ENCODE peak calls at places on chromosomes 6 and 20, in ten cellular contexts. T, I, R, Y, U, O, W, K, Z and S are unnamed samples.
A peak's percentile ranks its signal among the peaks of the same experiment; 100 is the strongest.

GRCh38 chr6:23547851-23548250 is 578.2 kb upstream of the NRSN1 start:
- DNase-seq in U (no peak), O (no peak), Z (no peak), T (no peak), W (no peak), I (no peak), K (no peak), R (no peak), Y (peak; percentile 64), S (no peak)

GRCh38 chr6:153069897-153070296 is 61.2 kb downstream of the RGS17 start:
- DNase-seq in I (no peak), W (no peak), R (no peak), Y (no peak), T (no peak), K (no peak), O (no peak), U (no peak), Z (no peak), S (no peak)

GRCh38 chr20:13430346-13431002 is 208.3 kb downstream of the TASP1 start:
- DNase-seq in Y (peak; percentile 42), O (no peak), W (no peak), T (no peak), Z (no peak), I (no peak), U (no peak), R (no peak), K (peak; percentile 63), S (peak; percentile 80)

GRCh38 chr20:45833030-45833882 is at the start of gene SNX21:
- DNase-seq in U (peak; percentile 95), O (peak; percentile 98), W (no peak), R (peak; percentile 82), T (peak; percentile 68), Y (peak; percentile 94), I (peak; percentile 96), K (peak; percentile 73), Z (peak; percentile 86), S (peak; percentile 31)

GRCh38 chr6:164106345-164106769 is 691.8 kb downstream of the QKI start:
- DNase-seq in T (no peak), Y (no peak), Z (peak; percentile 73), W (no peak), O (peak; percentile 40), U (no peak), K (no peak), I (no peak), R (no peak), S (peak; percentile 19)

GRCh38 chr6:41373919-41374617 is 38.7 kb downstream of the NCR2 start:
- DNase-seq in T (no peak), R (no peak), K (no peak), Y (no peak), U (no peak), O (no peak), Z (peak; percentile 72), W (no peak), I (no peak), S (no peak)

GRCh38 chr6:22113046-22113766 is 183.6 kb downstream of the PRL start:
- DNase-seq in Z (no peak), K (peak; percentile 100), T (peak; percentile 24), U (peak; percentile 79), R (no peak), Y (no peak), W (peak; percentile 89), I (peak; percentile 99), O (peak; percentile 97), S (no peak)

GRCh38 chr6:15908871-15909270 is 220.0 kb upstream of the MYLIP start:
- DNase-seq in W (no peak), R (no peak), K (no peak), I (no peak), Z (no peak), U (no peak), T (no peak), Y (no peak), O (no peak), S (no peak)

GRCh38 chr6:169451065-169451840 is 197.6 kb upstream of the THBS2 start:
- DNase-seq in R (no peak), U (no peak), K (peak; percentile 49), O (peak; percentile 5), Z (no peak), T (no peak), W (no peak), I (peak; percentile 8), Y (no peak), S (no peak)

GRCh38 chr6:100573169-100573568 is 108.4 kb upstream of the SIM1 start:
- DNase-seq in Y (no peak), U (no peak), O (peak; percentile 54), K (peak; percentile 49), T (no peak), R (no peak), I (peak; percentile 54), W (no peak), Z (no peak), S (no peak)

GRCh38 chr6:105769987-105770386 is 316.1 kb upstream of the PRDM1 start:
- DNase-seq in I (no peak), K (peak; percentile 92), R (no peak), Y (no peak), Z (no peak), U (no peak), T (no peak), W (no peak), O (no peak), S (no peak)

GRCh38 chr6:129447166-129447565 is 262.8 kb downstream of the ARHGAP18 start:
- DNase-seq in K (no peak), Y (no peak), R (no peak), I (no peak), U (no peak), O (no peak), Z (no peak), T (no peak), W (no peak), S (no peak)

GRCh38 chr20:10322073-10323012 is 103.7 kb downstream of the SNAP25 start:
- DNase-seq in U (no peak), O (no peak), Y (no peak), K (no peak), R (no peak), Z (no peak), W (no peak), T (no peak), I (no peak), S (no peak)

GRCh38 chr20:37449276-37449675 is 71.8 kb upstream of the NNAT start:
- DNase-seq in K (no peak), U (no peak), Y (no peak), Z (no peak), I (no peak), W (no peak), R (no peak), O (no peak), T (no peak), S (no peak)

GRCh38 chr6:159172066-159172465 is 2.9 kb downstream of the FNDC1 start:
- DNase-seq in T (no peak), O (peak; percentile 42), Z (no peak), U (no peak), K (no peak), W (no peak), I (no peak), R (no peak), Y (no peak), S (no peak)

GRCh38 chr20:20837574-20838021 is 125.2 kb upstream of the RALGAPA2 start:
- DNase-seq in Z (peak; percentile 68), R (no peak), I (peak; percentile 55), U (peak; percentile 70), Y (peak; percentile 68), T (no peak), W (no peak), K (peak; percentile 33), O (peak; percentile 67), S (peak; percentile 71)
- TF ChIP-seq CTCF in Z (peak; percentile 67), R (peak; percentile 72), I (peak; percentile 73), U (peak; percentile 61), Y (peak; percentile 80), T (peak; percentile 54), W (peak; percentile 86), K (peak; percentile 70), O (peak; percentile 54), S (peak; percentile 72)

GRCh38 chr6:82616386-82617028 is 252.9 kb downstream of the TPBG start:
- DNase-seq in Y (no peak), W (no peak), R (no peak), K (no peak), Z (no peak), U (no peak), T (no peak), I (peak; percentile 11), O (peak; percentile 8), S (no peak)
- TF ChIP-seq CTCF in Y (no peak), W (peak; percentile 16), R (no peak), K (peak; percentile 5), Z (no peak), U (no peak), T (no peak), I (no peak), O (no peak), S (no peak)

GRCh38 chr6:34233867-34234266 is 2.8 kb upstream of the HMGA1 start:
- DNase-seq in Z (no peak), O (no peak), Y (no peak), R (no peak), W (no peak), U (peak; percentile 55), K (no peak), T (no peak), I (no peak), S (no peak)
- TF ChIP-seq CTCF in Z (no peak), O (no peak), Y (no peak), R (no peak), W (no peak), U (no peak), K (no peak), T (no peak), I (no peak), S (no peak)

GRCh38 chr20:51318058-51318960 is 224.2 kb downstream of the NFATC2 start:
- DNase-seq in Z (peak; percentile 92), Y (no peak), K (no peak), T (no peak), I (no peak), U (no peak), O (peak; percentile 24), R (peak; percentile 58), W (no peak), S (peak; percentile 76)
- TF ChIP-seq CTCF in Z (peak; percentile 96), Y (peak; percentile 66), K (peak; percentile 56), T (peak; percentile 9), I (peak; percentile 68), U (peak; percentile 14), O (peak; percentile 72), R (peak; percentile 52), W (peak; percentile 85), S (peak; percentile 55)